ENCODE peak calls at places on chromosomes 7 and 10, in four cellular contexts. G, B, V and X are unnamed samples.

GRCh38 chr7:142418316-142418715 is 160.5 kb upstream of the PRSS58 start:
- DNase-seq in G (no peak), B (no peak), V (no peak), X (no peak)

GRCh38 chr7:30493231-30493630 is 11.4 kb downstream of the GGCT start:
- DNase-seq in G (no peak), B (no peak), V (no peak), X (no peak)

GRCh38 chr10:72146559-72147323 is 58.4 kb upstream of the SPOCK2 start:
- DNase-seq in G (no peak), B (peak; percentile 19), V (no peak), X (no peak)

GRCh38 chr10:6598679-6599078 is 18.6 kb upstream of the PRKCQ start:
- DNase-seq in G (no peak), B (no peak), V (no peak), X (no peak)

GRCh38 chr10:93629636-93630291 is 17.4 kb downstream of the PDE6C start:
- DNase-seq in G (no peak), B (no peak), V (no peak), X (no peak)

GRCh38 chr10:72334832-72335393 is 19.8 kb downstream of the DNAJB12 start:
- DNase-seq in G (peak; percentile 98), B (peak; percentile 99), V (no peak), X (peak; percentile 85)

GRCh38 chr7:24891173-24891787 is 88.7 kb downstream of the OSBPL3 start:
- DNase-seq in G (no peak), B (no peak), V (no peak), X (no peak)

GRCh38 chr10:1093696-1094095 is 37.5 kb downstream of the WDR37 start:
- DNase-seq in G (no peak), B (no peak), V (no peak), X (no peak)

GRCh38 chr7:100689230-100690135 is 4.6 kb downstream of the GIGYF1 start:
- DNase-seq in G (no peak), B (no peak), V (no peak), X (no peak)

GRCh38 chr7:157430721-157431120 is 93.9 kb downstream of the DNAJB6 start:
- DNase-seq in G (peak; percentile 41), B (no peak), V (no peak), X (no peak)

GRCh38 chr7:113480537-113480936 is 362.2 kb upstream of the SMIM30 start:
- DNase-seq in G (no peak), B (no peak), V (no peak), X (no peak)

GRCh38 chr7:75946207-75946855 is 31.4 kb downstream of the POR start:
- DNase-seq in G (no peak), B (no peak), V (no peak), X (no peak)

GRCh38 chr7:2010551-2011265 is 222.0 kb downstream of the MAD1L1 start:
- DNase-seq in G (peak; percentile 33), B (no peak), V (no peak), X (no peak)

GRCh38 chr7:43572516-43573049 is 10.3 kb upstream of the STK17A start:
- DNase-seq in G (peak; percentile 71), B (peak; percentile 100), V (no peak), X (no peak)

GRCh38 chr7:143934526-143935340 is at the start of gene OR2F2:
- DNase-seq in G (no peak), B (peak; percentile 86), V (no peak), X (no peak)

GRCh38 chr10:48548531-48549135 is 56.2 kb downstream of the ARHGAP22 start:
- DNase-seq in G (no peak), B (no peak), V (no peak), X (no peak)

GRCh38 chr10:60846173-60846572 is 67.9 kb downstream of the CDK1 start:
- DNase-seq in G (no peak), B (peak; percentile 73), V (no peak), X (no peak)

GRCh38 chr10:97882142-97883091 is 32.8 kb downstream of the GOLGA7B start:
- DNase-seq in G (peak; percentile 90), B (peak; percentile 88), V (no peak), X (peak; percentile 23)

GRCh38 chr7:157523766-157524421 is 187.1 kb downstream of the DNAJB6 start:
- DNase-seq in G (peak; percentile 60), B (no peak), V (no peak), X (no peak)

GRCh38 chr7:1579481-1580421 is 9.9 kb upstream of the PSMG3 start:
- DNase-seq in G (peak; percentile 80), B (peak; percentile 70), V (peak; percentile 87), X (peak; percentile 66)

GRCh38 chr10:87531908-87532622 is 27.4 kb downstream of the MINPP1 start:
- DNase-seq in G (no peak), B (peak; percentile 69), V (no peak), X (no peak)

GRCh38 chr7:1192171-1192676 is 32.2 kb upstream of the ZFAND2A start:
- DNase-seq in G (no peak), B (peak; percentile 92), V (no peak), X (no peak)

GRCh38 chr10:111072232-111072631 is 4.6 kb upstream of the ADRA2A start:
- DNase-seq in G (no peak), B (no peak), V (no peak), X (no peak)

GRCh38 chr10:12643279-12643678 is 293.9 kb downstream of the CAMK1D start:
- DNase-seq in G (no peak), B (no peak), V (no peak), X (no peak)

GRCh38 chr10:13593560-13593959 is 6.8 kb downstream of the PRPF18 start:
- DNase-seq in G (no peak), B (peak; percentile 39), V (no peak), X (no peak)

GRCh38 chr10:130761032-130761575 is 550.4 kb downstream of the TCERG1L start:
- DNase-seq in G (peak; percentile 53), B (no peak), V (no peak), X (no peak)

GRCh38 chr10:129483427-129484010 is 16.5 kb downstream of the MGMT start:
- DNase-seq in G (no peak), B (no peak), V (no peak), X (no peak)

GRCh38 chr10:115141254-115141653 is 48.1 kb downstream of the ATRNL1 start:
- DNase-seq in G (no peak), B (peak; percentile 29), V (no peak), X (no peak)

GRCh38 chr10:103800789-103801540 is 54.4 kb downstream of the SH3PXD2A start:
- DNase-seq in G (no peak), B (no peak), V (no peak), X (peak; percentile 61)

DNA sequence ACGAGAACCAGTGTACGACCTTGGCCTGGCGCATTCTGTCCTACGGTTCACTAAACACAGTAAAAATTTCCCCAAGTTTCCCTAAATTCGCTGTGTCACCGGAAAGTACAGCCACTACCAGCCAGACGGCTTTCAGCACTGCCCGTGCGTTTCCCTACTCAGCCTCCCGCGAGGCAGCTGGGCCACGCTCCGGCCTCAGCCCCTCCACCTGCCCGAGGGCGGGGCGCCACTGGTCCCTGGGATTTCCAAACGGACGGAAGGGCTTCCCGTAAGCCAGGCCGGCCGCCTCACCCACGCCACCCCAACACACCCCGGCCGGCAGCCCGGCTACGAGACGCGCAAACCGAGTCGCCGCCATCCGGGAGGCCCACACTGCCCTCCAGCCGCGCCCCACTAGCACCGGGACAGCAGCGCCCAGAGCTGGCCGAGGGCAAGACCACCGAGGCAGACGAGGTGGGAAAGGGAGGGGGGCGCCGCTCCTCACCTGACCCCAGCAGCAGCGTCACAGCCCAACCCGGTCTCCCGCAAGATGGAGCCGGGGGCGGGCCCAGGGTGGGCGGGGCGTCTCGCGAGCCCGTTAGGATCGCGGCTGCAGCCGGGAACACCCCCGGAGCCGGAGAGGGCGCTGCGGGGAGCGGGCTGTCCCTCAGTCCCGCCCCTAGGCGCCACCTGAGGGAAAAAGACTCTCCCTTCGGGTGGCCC is at the start of gene ANXA7:
- DNase-seq in G (peak; percentile 96), B (peak; percentile 86), V (peak; percentile 97), X (peak; percentile 86)
- TF ChIP-seq CTCF in G (peak; percentile 44), B (peak; percentile 34), V (no peak), X (no peak)

GRCh38 chr10:46026106-46026505 is 4.3 kb downstream of the NCOA4 start:
- DNase-seq in G (no peak), B (peak; percentile 51), V (no peak), X (no peak)

GRCh38 chr10:46020344-46020656 is 10.1 kb downstream of the NCOA4 start:
- DNase-seq in G (no peak), B (no peak), V (no peak), X (no peak)

GRCh38 chr10:46024948-46025347 is 5.5 kb downstream of the NCOA4 start:
- DNase-seq in G (no peak), B (no peak), V (no peak), X (no peak)

GRCh38 chr10:46020871-46021553 is 9.4 kb downstream of the NCOA4 start:
- DNase-seq in G (no peak), B (peak; percentile 92), V (no peak), X (no peak)

DNA sequence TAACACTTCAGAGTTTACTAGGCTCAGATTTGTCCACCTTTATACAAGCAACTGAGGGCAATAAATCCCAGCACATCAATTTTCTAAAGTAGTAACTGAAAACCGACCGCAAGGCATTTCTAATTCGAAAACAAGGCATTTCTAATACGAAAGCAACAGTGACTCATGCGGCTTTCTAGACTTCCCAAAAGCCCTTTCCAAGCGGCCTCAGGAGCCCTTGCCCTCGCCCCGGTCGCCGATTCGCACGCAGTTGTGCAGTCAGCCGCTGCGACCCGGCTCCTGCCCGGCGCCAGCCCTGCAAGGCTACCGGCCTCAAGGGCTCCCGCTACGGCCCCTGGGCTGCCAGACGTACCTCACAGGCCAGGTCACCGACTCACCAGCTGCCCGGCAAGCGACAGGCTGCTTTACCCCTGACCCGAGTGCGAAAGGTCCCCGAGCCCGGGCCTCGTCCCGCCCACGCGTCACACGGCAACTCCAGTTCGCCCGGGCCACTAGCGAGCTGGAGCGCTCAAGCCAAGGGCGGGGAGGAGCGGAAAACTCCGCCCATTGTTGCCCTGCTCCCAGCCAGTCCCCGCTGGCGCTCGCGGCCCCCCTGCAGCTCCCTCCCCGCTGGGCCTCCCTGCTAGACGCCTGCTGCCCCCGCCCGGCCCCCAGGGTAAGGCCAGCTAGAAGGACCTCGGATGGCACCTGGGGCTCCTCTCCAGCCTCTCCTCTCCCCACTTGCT is 7.3 kb downstream of the NCOA4 start:
- DNase-seq in G (peak; percentile 95), B (peak; percentile 93), V (peak; percentile 94), X (peak; percentile 79)
- TF ChIP-seq CTCF in G (peak; percentile 9), B (peak; percentile 32), V (peak; percentile 19), X (no peak)

GRCh38 chr7:47299496-47299895 is 282.4 kb downstream of the TNS3 start:
- DNase-seq in G (no peak), B (no peak), V (no peak), X (no peak)

GRCh38 chr7:47300472-47301021 is 281.4 kb downstream of the TNS3 start:
- DNase-seq in G (no peak), B (no peak), V (no peak), X (no peak)

GRCh38 chr7:47302560-47302959 is 279.4 kb downstream of the TNS3 start:
- DNase-seq in G (no peak), B (no peak), V (no peak), X (no peak)

GRCh38 chr7:47301657-47302295 is 280.1 kb downstream of the TNS3 start:
- DNase-seq in G (no peak), B (no peak), V (no peak), X (no peak)

GRCh38 chr7:47301078-47301477 is 280.8 kb downstream of the TNS3 start:
- DNase-seq in G (no peak), B (no peak), V (no peak), X (no peak)
- TF ChIP-seq CTCF in G (no peak), B (no peak), V (no peak), X (no peak)

DNA sequence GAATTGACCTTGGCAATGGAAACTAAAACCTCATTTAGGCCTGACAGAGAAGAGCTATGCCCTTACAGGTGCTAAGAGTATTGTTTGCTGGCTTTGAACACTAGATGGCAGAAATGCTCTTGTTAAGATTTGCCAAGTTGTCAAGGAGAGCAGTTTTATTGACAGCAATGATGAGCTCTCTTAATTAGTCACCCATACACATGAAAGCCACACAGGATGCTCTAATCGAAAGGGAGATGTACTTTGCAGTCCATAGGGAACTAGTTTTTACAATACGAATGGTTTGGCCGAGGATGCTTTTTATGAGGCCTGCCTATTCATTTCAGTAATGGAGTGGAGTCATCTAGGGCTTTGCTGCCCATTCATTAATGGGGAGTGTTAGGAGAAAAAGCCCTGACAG is 45.4 kb upstream of the MBL2 start:
- DNase-seq in G (no peak), B (peak; percentile 60), V (peak; percentile 10), X (no peak)
- TF ChIP-seq CTCF in G (no peak), B (peak; percentile 64), V (peak; percentile 57), X (no peak)